ENCODE peak calls at places on chromosomes 13 and 19, in ten cellular contexts. X is GM12891, O is A549, R is IMR-90, D is Peyer's patch, U is ovary, P is stomach, K is adrenal gland, J is right lobe of liver, Z is endothelial cell of umbilical vein. A is an unnamed sample.

GRCh38 chr13:113657851-113658741 is at the start of gene ATP4B:
- DNase-seq in X (no peak), O (no peak), R (no peak), D (no peak), U (peak), P (peak), K (peak), J (peak), Z (no peak), A (no peak)

GRCh38 chr13:46041335-46041934 is 11.1 kb downstream of the ZC3H13 start:
- DNase-seq in X (no peak), O (no peak), R (peak), D (no peak), U (no peak), P (no peak), K (no peak), J (no peak), Z (no peak), A (no peak)

GRCh38 chr19:58474291-58474996 is 1.7 kb upstream of the ZNF446 start:
- DNase-seq in X (no peak), O (no peak), R (peak), D (no peak), U (no peak), P (no peak), K (no peak), J (peak), Z (no peak), A (peak)

GRCh38 chr13:21717817-21718216 is 46.9 kb downstream of the FGF9 start:
- DNase-seq in X (no peak), O (no peak), R (no peak), D (no peak), U (no peak), P (no peak), K (no peak), J (no peak), Z (no peak), A (no peak)

GRCh38 chr13:21734961-21735360 is 64.1 kb downstream of the FGF9 start:
- DNase-seq in X (no peak), O (no peak), R (no peak), D (no peak), U (no peak), P (no peak), K (no peak), J (no peak), Z (no peak), A (no peak)

GRCh38 chr13:47281981-47282380 is 385.1 kb upstream of the HTR2A start:
- DNase-seq in X (no peak), O (no peak), R (no peak), D (no peak), U (no peak), P (no peak), K (no peak), J (no peak), Z (no peak), A (no peak)

GRCh38 chr13:99501952-99502310 is 659 bp downstream of the TM9SF2 start:
- DNase-seq in X (no peak), O (peak), R (peak), D (peak), U (no peak), P (peak), K (no peak), J (peak), Z (peak), A (no peak)

GRCh38 chr13:77580748-77581147 is 45.2 kb downstream of the SCEL start:
- DNase-seq in X (no peak), O (no peak), R (no peak), D (no peak), U (no peak), P (no peak), K (no peak), J (no peak), Z (no peak), A (no peak)

GRCh38 chr19:16519230-16519687 is 23.0 kb downstream of the CHERP start:
- DNase-seq in X (no peak), O (no peak), R (no peak), D (no peak), U (no peak), P (no peak), K (no peak), J (no peak), Z (no peak), A (no peak)

GRCh38 chr13:112990783-112991182 is 21.8 kb downstream of the MCF2L start:
- DNase-seq in X (no peak), O (no peak), R (no peak), D (no peak), U (no peak), P (peak), K (no peak), J (no peak), Z (no peak), A (no peak)

GRCh38 chr19:48044561-48044960 is 682 bp upstream of the CABP5 start:
- DNase-seq in X (no peak), O (no peak), R (no peak), D (no peak), U (no peak), P (no peak), K (no peak), J (no peak), Z (no peak), A (no peak)

GRCh38 chr13:112733661-112734379 is 44.0 kb downstream of the ATP11A start:
- DNase-seq in X (no peak), O (no peak), R (no peak), D (no peak), U (no peak), P (no peak), K (no peak), J (no peak), Z (no peak), A (no peak)

GRCh38 chr13:25691654-25692053 is 319.9 kb downstream of the ATP8A2 start:
- DNase-seq in X (no peak), O (no peak), R (no peak), D (no peak), U (no peak), P (no peak), K (no peak), J (no peak), Z (no peak), A (no peak)

GRCh38 chr19:38898788-38899446 is 501 bp downstream of the SIRT2 start:
- DNase-seq in X (no peak), O (no peak), R (peak), D (no peak), U (no peak), P (peak), K (no peak), J (no peak), Z (no peak), A (no peak)

GRCh38 chr19:3536429-3537100 is 2.4 kb upstream of the TEKTIP1 start:
- DNase-seq in X (no peak), O (no peak), R (no peak), D (no peak), U (peak), P (no peak), K (peak), J (peak), Z (no peak), A (no peak)

GRCh38 chr13:39557285-39557955 is 45.6 kb downstream of the LHFPL6 start:
- DNase-seq in X (no peak), O (no peak), R (no peak), D (no peak), U (no peak), P (no peak), K (no peak), J (no peak), Z (no peak), A (no peak)
- TF ChIP-seq POLR2A in X (no peak), O (no peak), R (no peak), D (no peak), U (no peak), P (no peak), K (no peak), J (no peak), Z (no peak), A (no peak)

GRCh38 chr13:20497376-20497775 is 28.3 kb downstream of the CRYL1 start:
- DNase-seq in X (no peak), O (no peak), R (no peak), D (no peak), U (no peak), P (no peak), K (no peak), J (no peak), Z (no peak), A (no peak)

GRCh38 chr13:20494656-20495055 is 31.0 kb downstream of the CRYL1 start:
- DNase-seq in X (no peak), O (no peak), R (no peak), D (no peak), U (no peak), P (no peak), K (no peak), J (no peak), Z (no peak), A (no peak)

GRCh38 chr13:20498129-20498528 is 27.5 kb downstream of the CRYL1 start:
- DNase-seq in X (no peak), O (no peak), R (no peak), D (no peak), U (no peak), P (no peak), K (no peak), J (no peak), Z (no peak), A (no peak)

GRCh38 chr13:20492641-20493040 is 33.0 kb downstream of the CRYL1 start:
- DNase-seq in X (no peak), O (peak), R (peak), D (no peak), U (no peak), P (no peak), K (no peak), J (no peak), Z (peak), A (peak)

GRCh38 chr13:20495087-20496023 is 30.3 kb downstream of the CRYL1 start:
- DNase-seq in X (peak), O (peak), R (peak), D (peak), U (peak), P (peak), K (peak), J (no peak), Z (peak), A (peak)
- TF ChIP-seq POLR2A in X (no peak), O (no peak), R (no peak), D (no peak), U (no peak), P (no peak), K (no peak), J (no peak), Z (no peak), A (no peak)

GRCh38 chr19:56678205-56678604 is 6.6 kb upstream of the ZNF835 start:
- DNase-seq in X (no peak), O (no peak), R (no peak), D (no peak), U (no peak), P (no peak), K (no peak), J (no peak), Z (no peak), A (no peak)
- TF ChIP-seq POLR2A in X (no peak), O (no peak), R (no peak), D (no peak), U (no peak), P (no peak), K (no peak), J (no peak), Z (no peak), A (no peak)

DNA sequence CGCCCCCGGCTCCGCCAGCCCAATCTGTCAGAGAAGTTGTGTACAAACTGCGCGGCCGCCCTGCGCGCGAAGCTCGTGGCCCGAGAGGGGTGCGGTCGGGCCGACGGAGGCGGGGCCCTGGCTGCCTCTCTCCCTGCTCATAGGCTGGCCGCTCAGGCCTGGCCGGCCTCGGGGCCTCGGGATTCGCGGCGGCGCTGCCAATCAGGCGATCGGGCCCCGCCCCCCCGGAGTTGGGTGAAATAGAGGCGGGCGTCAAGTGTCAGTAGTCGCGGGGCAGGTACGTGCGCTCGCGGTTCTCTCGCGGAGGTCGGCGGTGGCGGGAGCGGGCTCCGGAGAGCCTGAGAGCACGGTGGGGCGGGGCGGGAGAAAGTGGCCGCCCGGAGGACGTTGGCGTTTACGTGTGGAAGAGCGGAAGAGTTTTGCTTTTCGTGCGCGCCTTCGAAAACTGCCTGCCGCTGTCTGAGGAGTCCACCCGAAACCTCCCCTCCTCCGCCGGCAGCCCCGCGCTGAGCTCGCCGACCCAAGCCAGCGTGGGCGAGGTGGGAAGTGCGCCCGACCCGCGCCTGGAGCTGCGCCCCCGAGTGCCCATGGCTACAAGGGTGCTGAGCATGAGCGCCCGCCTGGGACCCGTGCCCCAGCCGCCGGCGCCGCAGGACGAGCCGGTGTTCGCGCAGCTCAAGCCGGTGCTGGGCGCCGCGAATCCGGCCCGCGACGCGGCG is at the start of gene KLF5:
- DNase-seq in X (peak), O (peak), R (peak), D (peak), U (peak), P (peak), K (peak), J (peak), Z (peak), A (peak)
- TF ChIP-seq POLR2A in X (peak), O (peak), R (peak), D (peak), U (peak), P (no peak), K (peak), J (peak), Z (no peak), A (peak)

DNA sequence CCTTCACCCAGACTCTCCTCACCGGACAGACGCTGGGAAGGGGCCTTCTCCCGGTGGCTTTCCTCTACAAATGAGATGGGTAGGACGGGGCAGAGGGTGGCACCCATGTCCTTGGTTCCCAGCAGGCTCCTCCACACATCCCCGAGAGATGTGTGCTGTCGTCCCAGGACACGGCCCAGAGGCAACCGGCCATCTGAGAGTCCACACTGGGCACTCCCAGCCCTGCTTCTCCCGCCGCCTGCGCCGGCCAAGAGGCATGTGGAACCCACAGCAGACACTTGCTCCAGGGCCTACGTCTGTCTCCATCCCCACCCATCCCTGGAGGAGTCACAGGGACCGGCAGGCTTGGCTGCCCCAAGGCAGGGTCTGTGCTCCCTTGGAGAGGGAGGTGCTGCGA is 179.9 kb downstream of the KDM4B start:
- DNase-seq in X (no peak), O (no peak), R (no peak), D (no peak), U (no peak), P (no peak), K (no peak), J (peak), Z (no peak), A (no peak)
- TF ChIP-seq POLR2A in X (no peak), O (no peak), R (no peak), D (no peak), U (no peak), P (no peak), K (no peak), J (no peak), Z (no peak), A (no peak)

GRCh38 chr19:52140077-52140710 is 456 bp upstream of the ZNF616 start:
- DNase-seq in X (no peak), O (no peak), R (no peak), D (no peak), U (no peak), P (no peak), K (no peak), J (no peak), Z (no peak), A (no peak)

GRCh38 chr19:52138614-52139290 is 986 bp downstream of the ZNF616 start:
- DNase-seq in X (peak), O (no peak), R (peak), D (peak), U (peak), P (no peak), K (peak), J (peak), Z (no peak), A (no peak)

GRCh38 chr19:52142001-52142595 is 2.4 kb upstream of the ZNF616 start:
- DNase-seq in X (no peak), O (no peak), R (no peak), D (no peak), U (no peak), P (no peak), K (no peak), J (no peak), Z (no peak), A (no peak)

GRCh38 chr19:52139291-52140076 is at the start of gene ZNF616:
- DNase-seq in X (peak), O (peak), R (peak), D (peak), U (peak), P (peak), K (peak), J (peak), Z (peak), A (peak)
- TF ChIP-seq POLR2A in X (peak), O (no peak), R (peak), D (peak), U (peak), P (no peak), K (peak), J (peak), Z (peak), A (peak)

DNA sequence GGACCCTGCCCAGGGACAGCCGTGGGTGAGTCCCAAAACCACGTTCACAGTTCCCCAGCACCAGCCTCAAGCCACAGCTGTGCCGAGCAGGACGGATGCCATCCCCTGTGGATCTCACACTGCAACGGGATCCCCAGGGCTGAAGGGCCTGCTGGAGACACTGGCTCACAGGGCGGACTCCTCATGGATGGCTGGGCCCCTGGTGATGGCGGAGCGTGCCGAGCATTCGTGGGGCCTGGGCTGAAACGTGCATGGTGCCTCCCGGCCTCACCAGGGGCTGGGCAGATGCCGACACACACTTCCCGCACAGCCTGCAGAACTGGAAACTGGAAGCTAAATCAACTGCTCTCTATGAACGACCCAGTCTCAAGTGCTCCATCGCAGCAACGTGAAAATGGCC is 9.6 kb downstream of the RNF126 start:
- DNase-seq in X (no peak), O (no peak), R (no peak), D (no peak), U (no peak), P (no peak), K (no peak), J (no peak), Z (no peak), A (no peak)
- TF ChIP-seq POLR2A in X (no peak), O (no peak), R (no peak), D (no peak), U (no peak), P (no peak), K (no peak), J (no peak), Z (no peak), A (no peak)

DNA sequence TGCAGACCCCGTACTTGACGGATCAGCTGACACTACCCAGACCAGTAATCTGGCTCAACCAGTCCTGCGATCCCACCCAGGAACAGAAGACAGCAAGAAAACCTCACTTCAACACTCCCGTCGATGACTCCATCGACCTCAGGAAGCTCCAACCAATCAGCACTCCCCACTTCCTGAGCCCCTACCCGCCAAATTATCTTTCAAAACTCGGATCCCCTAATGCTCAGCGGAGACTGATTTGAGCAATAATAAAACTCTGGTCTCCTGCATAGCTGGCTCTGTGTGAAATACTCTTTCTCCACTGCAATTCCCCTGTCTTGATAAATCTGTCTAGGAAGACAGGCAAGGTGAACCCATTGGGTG is 1.2 kb downstream of the LSM4 start:
- DNase-seq in X (no peak), O (no peak), R (peak), D (no peak), U (no peak), P (no peak), K (no peak), J (no peak), Z (no peak), A (no peak)
- TF ChIP-seq POLR2A in X (no peak), O (no peak), R (no peak), D (no peak), U (no peak), P (no peak), K (no peak), J (no peak), Z (no peak), A (no peak)

DNA sequence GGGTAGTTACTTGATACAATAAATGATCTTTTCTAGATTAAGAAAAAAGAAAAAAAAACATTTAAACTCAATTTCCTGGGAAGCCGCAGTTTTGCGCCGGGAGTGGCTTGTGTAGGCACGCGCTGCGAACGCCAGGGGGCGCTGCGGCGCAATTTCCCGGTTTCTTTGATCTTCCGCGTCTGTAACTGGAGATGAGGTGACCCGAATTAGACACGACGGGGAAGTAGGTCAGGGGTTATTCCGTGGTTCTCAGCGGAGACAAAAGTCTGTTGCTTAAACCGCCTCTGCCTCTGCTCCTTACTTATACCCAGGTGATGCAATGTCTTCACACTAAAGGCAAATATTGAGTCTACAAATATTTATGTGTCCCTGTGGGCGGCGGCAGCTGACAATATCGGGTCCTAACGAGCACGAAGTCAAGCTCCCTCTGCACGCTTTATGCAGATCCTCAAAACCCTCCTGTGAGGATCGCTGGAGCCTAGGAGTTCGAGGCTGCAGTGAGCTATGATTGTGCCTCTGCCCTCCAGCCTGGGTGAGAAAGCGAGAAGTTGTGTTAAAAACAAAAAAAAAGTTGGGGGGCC is 15.2 kb downstream of the STXBP2 start:
- DNase-seq in X (peak), O (peak), R (peak), D (peak), U (peak), P (peak), K (peak), J (peak), Z (peak), A (peak)
- TF ChIP-seq POLR2A in X (no peak), O (no peak), R (no peak), D (no peak), U (no peak), P (no peak), K (no peak), J (no peak), Z (no peak), A (no peak)